ENCODE peak calls at places on chromosomes 11 and 22, in seven cellular contexts. One of them, this sample, is unnamed.

GRCh38 chr11:122879785-122880184 is 2.8 kb upstream of the JHY start:
- DNase-seq in HL-60: no peak
- DNase-seq in hippocampal formation: no peak
- DNase-seq in WTC11: no peak
- DNase-seq in NCI-H146: no peak
- DNase-seq in RCC 7860: no peak
- DNase-seq in HuH-7.5: no peak
- DNase-seq in this sample: no peak

GRCh38 chr11:114196994-114197702 is 99.1 kb upstream of the NNMT start:
- DNase-seq in HuH-7.5: no peak
- DNase-seq in HL-60: no peak
- DNase-seq in NCI-H146: no peak
- DNase-seq in RCC 7860: no peak
- DNase-seq in WTC11: no peak
- DNase-seq in hippocampal formation: peak
- DNase-seq in this sample: no peak

GRCh38 chr11:120708511-120709183 is 197.1 kb downstream of the GRIK4 start:
- DNase-seq in HL-60: no peak
- DNase-seq in hippocampal formation: no peak
- DNase-seq in HuH-7.5: no peak
- DNase-seq in NCI-H146: no peak
- DNase-seq in RCC 7860: no peak
- DNase-seq in WTC11: no peak
- DNase-seq in this sample: no peak

GRCh38 chr11:121494355-121495099 is 41.8 kb upstream of the SORL1-AS1 start:
- DNase-seq in RCC 7860: no peak
- DNase-seq in NCI-H146: no peak
- DNase-seq in hippocampal formation: no peak
- DNase-seq in HuH-7.5: no peak
- DNase-seq in WTC11: no peak
- DNase-seq in HL-60: no peak
- DNase-seq in this sample: no peak

GRCh38 chr11:105357764-105358163 is 218.2 kb upstream of the CARD18 start:
- DNase-seq in NCI-H146: no peak
- DNase-seq in WTC11: no peak
- DNase-seq in hippocampal formation: no peak
- DNase-seq in RCC 7860: no peak
- DNase-seq in HuH-7.5: no peak
- DNase-seq in HL-60: no peak
- DNase-seq in this sample: no peak

GRCh38 chr11:16584569-16584968 is 153.9 kb upstream of the C11orf58 start:
- DNase-seq in hippocampal formation: no peak
- DNase-seq in RCC 7860: no peak
- DNase-seq in WTC11: no peak
- DNase-seq in HuH-7.5: no peak
- DNase-seq in NCI-H146: no peak
- DNase-seq in HL-60: no peak
- DNase-seq in this sample: no peak

GRCh38 chr11:93719310-93719709 is 22.0 kb downstream of the TAF1D start:
- DNase-seq in NCI-H146: no peak
- DNase-seq in WTC11: no peak
- DNase-seq in RCC 7860: no peak
- DNase-seq in hippocampal formation: no peak
- DNase-seq in HL-60: no peak
- DNase-seq in HuH-7.5: no peak
- DNase-seq in this sample: no peak

GRCh38 chr11:112634551-112634950 is 326.7 kb upstream of the NCAM1 start:
- DNase-seq in HL-60: no peak
- DNase-seq in HuH-7.5: no peak
- DNase-seq in WTC11: no peak
- DNase-seq in hippocampal formation: no peak
- DNase-seq in NCI-H146: no peak
- DNase-seq in RCC 7860: no peak
- DNase-seq in this sample: no peak

GRCh38 chr11:122743949-122744876 is 88.7 kb downstream of the UBASH3B start:
- DNase-seq in hippocampal formation: no peak
- DNase-seq in WTC11: no peak
- DNase-seq in HL-60: peak
- DNase-seq in HuH-7.5: no peak
- DNase-seq in RCC 7860: no peak
- DNase-seq in NCI-H146: no peak
- DNase-seq in this sample: peak

GRCh38 chr22:49269371-49269770 is 558.3 kb downstream of the BRD1 start:
- DNase-seq in NCI-H146: peak
- DNase-seq in hippocampal formation: no peak
- DNase-seq in HL-60: no peak
- DNase-seq in RCC 7860: no peak
- DNase-seq in HuH-7.5: no peak
- DNase-seq in WTC11: peak
- DNase-seq in this sample: no peak

GRCh38 chr11:74444173-74444832 is 23.0 kb downstream of the KCNE3 start:
- DNase-seq in NCI-H146: peak
- DNase-seq in HL-60: no peak
- DNase-seq in HuH-7.5: no peak
- DNase-seq in WTC11: no peak
- DNase-seq in hippocampal formation: no peak
- DNase-seq in RCC 7860: no peak
- DNase-seq in this sample: no peak

GRCh38 chr22:25049770-25050169 is 97.3 kb downstream of the KIAA1671 start:
- DNase-seq in HL-60: no peak
- DNase-seq in NCI-H146: no peak
- DNase-seq in hippocampal formation: no peak
- DNase-seq in RCC 7860: no peak
- DNase-seq in HuH-7.5: no peak
- DNase-seq in WTC11: no peak
- DNase-seq in this sample: no peak

GRCh38 chr11:6022954-6023353 is 7.6 kb downstream of the OR56A1 start:
- DNase-seq in HuH-7.5: peak
- DNase-seq in WTC11: no peak
- DNase-seq in NCI-H146: peak
- DNase-seq in RCC 7860: peak
- DNase-seq in HL-60: peak
- DNase-seq in hippocampal formation: peak
- DNase-seq in this sample: no peak

GRCh38 chr11:74116719-74117118 is 54.1 kb downstream of the C2CD3 start:
- DNase-seq in HL-60: no peak
- DNase-seq in RCC 7860: no peak
- DNase-seq in HuH-7.5: no peak
- DNase-seq in hippocampal formation: no peak
- DNase-seq in NCI-H146: no peak
- DNase-seq in WTC11: no peak
- DNase-seq in this sample: no peak

This sample was measured in GM12891.